ENCODE peak calls at places on chromosomes 7 and 10, in six cellular contexts. R is neuronal stem cell, K is mesenchymal stem cell, V is IMR-90, I is H1, U is trophoblast cell. E is an unnamed sample.

GRCh38 chr7:40843338-40844026 is 708.7 kb downstream of the SUGCT start:
- DNase-seq in R (no peak), K (peak; percentile 7), V (peak; percentile 45), I (no peak), U (peak; percentile 84), E (no peak)

GRCh38 chr7:93055543-93056107 is 62.2 kb downstream of the SAMD9 start:
- DNase-seq in R (no peak), K (peak; percentile 58), V (peak; percentile 62), I (no peak), U (peak; percentile 64), E (peak; percentile 40)

GRCh38 chr7:83648464-83649241 is at the start of gene SEMA3E:
- DNase-seq in R (peak; percentile 33), K (peak; percentile 83), V (peak; percentile 35), I (no peak), U (peak; percentile 51), E (peak; percentile 96)

GRCh38 chr10:18334116-18334867 is 194.1 kb downstream of the CACNB2 start:
- DNase-seq in R (no peak), K (no peak), V (peak; percentile 18), I (no peak), U (no peak), E (no peak)

GRCh38 chr10:86779267-86780017 is 23.0 kb downstream of the BMPR1A start:
- DNase-seq in R (no peak), K (peak; percentile 69), V (peak; percentile 67), I (no peak), U (peak; percentile 11), E (no peak)

GRCh38 chr7:1065263-1066260 is 21.2 kb downstream of the GPR146 start:
- DNase-seq in R (no peak), K (peak; percentile 68), V (peak; percentile 58), I (peak; percentile 49), U (peak; percentile 93), E (peak; percentile 82)

GRCh38 chr10:73812662-73813061 is 1.3 kb upstream of the NDST2 start:
- DNase-seq in R (no peak), K (no peak), V (no peak), I (no peak), U (peak; percentile 30), E (peak; percentile 59)

GRCh38 chr10:4283841-4284610 is 499.0 kb upstream of the KLF6 start:
- DNase-seq in R (no peak), K (peak; percentile 90), V (peak; percentile 82), I (no peak), U (no peak), E (no peak)

GRCh38 chr10:61301560-61301959 is 151.6 kb downstream of the TMEM26 start:
- DNase-seq in R (no peak), K (no peak), V (peak; percentile 26), I (no peak), U (no peak), E (no peak)

GRCh38 chr7:19963695-19964094 is 190.3 kb upstream of the TMEM196 start:
- DNase-seq in R (no peak), K (no peak), V (no peak), I (no peak), U (no peak), E (no peak)

GRCh38 chr10:11345224-11346054 is 266.0 kb downstream of the USP6NL start:
- DNase-seq in R (no peak), K (peak; percentile 4), V (no peak), I (peak; percentile 51), U (peak; percentile 64), E (peak; percentile 96)

GRCh38 chr10:34420795-34421194 is 394.3 kb downstream of the PARD3 start:
- DNase-seq in R (no peak), K (no peak), V (no peak), I (no peak), U (no peak), E (no peak)

GRCh38 chr10:74919671-74920070 is 93.3 kb downstream of the KAT6B start:
- DNase-seq in R (no peak), K (no peak), V (no peak), I (no peak), U (no peak), E (no peak)

GRCh38 chr10:132562177-132562915 is 24.8 kb downstream of the INPP5A start:
- DNase-seq in R (no peak), K (no peak), V (no peak), I (no peak), U (no peak), E (no peak)

GRCh38 chr7:129801882-129802281 is 150.9 kb downstream of the UBE2H start:
- DNase-seq in R (no peak), K (no peak), V (no peak), I (no peak), U (no peak), E (peak; percentile 43)

GRCh38 chr7:31134246-31135188 is 82.4 kb downstream of the ADCYAP1R1 start:
- DNase-seq in R (peak; percentile 82), K (peak; percentile 68), V (peak; percentile 54), I (peak; percentile 56), U (peak; percentile 95), E (peak; percentile 91)

GRCh38 chr7:151246161-151247015 is 2.1 kb downstream of the SMARCD3 start:
- DNase-seq in R (no peak), K (peak; percentile 11), V (no peak), I (no peak), U (no peak), E (no peak)

GRCh38 chr10:91104185-91105041 is 116.0 kb upstream of the PCGF5 start:
- DNase-seq in R (no peak), K (no peak), V (no peak), I (no peak), U (no peak), E (no peak)

GRCh38 chr10:132120200-132120599 is 54.5 kb downstream of the JAKMIP3 start:
- DNase-seq in R (no peak), K (no peak), V (no peak), I (no peak), U (no peak), E (no peak)

GRCh38 chr7:35019801-35020200 is 17.5 kb downstream of the DPY19L1 start:
- DNase-seq in R (no peak), K (no peak), V (no peak), I (no peak), U (no peak), E (peak; percentile 56)

GRCh38 chr7:35021445-35021844 is 15.8 kb downstream of the DPY19L1 start:
- DNase-seq in R (no peak), K (peak; percentile 18), V (peak; percentile 39), I (no peak), U (no peak), E (no peak)

GRCh38 chr7:35024298-35024697 is 13.0 kb downstream of the DPY19L1 start:
- DNase-seq in R (no peak), K (no peak), V (no peak), I (no peak), U (no peak), E (no peak)

GRCh38 chr7:35025391-35025870 is 11.9 kb downstream of the DPY19L1 start:
- DNase-seq in R (no peak), K (no peak), V (no peak), I (no peak), U (no peak), E (no peak)

GRCh38 chr7:35022725-35023124 is 14.6 kb downstream of the DPY19L1 start:
- DNase-seq in R (no peak), K (no peak), V (no peak), I (no peak), U (no peak), E (no peak)
- H3K27ac ChIP-seq in R (no peak overlapping the region), K (no peak overlapping the region), V (no peak overlapping the region), I (peak overlapping the region; percentile 28), U (no peak overlapping the region), E (no peak overlapping the region)

GRCh38 chr7:81036871-81037270 is 118.0 kb upstream of the SEMA3C start:
- DNase-seq in R (no peak), K (no peak), V (no peak), I (no peak), U (peak; percentile 82), E (no peak)
- H3K36me3 ChIP-seq in R (no peaks in the 10 kb centered on the region), K (no peaks in the 10 kb centered on the region), V (no peaks in the 10 kb centered on the region), I (no peaks in the 10 kb centered on the region), U (no peaks in the 10 kb centered on the region), E (no peaks in the 10 kb centered on the region)

GRCh38 chr7:51081270-51081890 is 235.2 kb downstream of the COBL start:
- DNase-seq in R (no peak), K (no peak), V (no peak), I (no peak), U (no peak), E (no peak)
- H2AK5ac ChIP-seq in R (peak overlapping the region; percentile 84), K (no peak overlapping the region), V (no peak overlapping the region), I (peak overlapping the region; percentile 92), U (no peak overlapping the region), E (peak overlapping the region; percentile 34)

GRCh38 chr10:57098146-57098545 is 737.1 kb upstream of the ZWINT start:
- DNase-seq in R (no peak), K (no peak), V (no peak), I (no peak), U (no peak), E (no peak)
- H3K27ac ChIP-seq in R (no peak overlapping the region), K (no peak overlapping the region), V (no peak overlapping the region), I (no peak overlapping the region), U (no peak overlapping the region), E (no peak overlapping the region)

GRCh38 chr10:32048282-32048681 is 7.9 kb downstream of the KIF5B start:
- DNase-seq in R (no peak), K (no peak), V (no peak), I (no peak), U (no peak), E (no peak)
- H3K36me3 ChIP-seq in R (peaks cover 78% of the 10 kb centered on the region), K (peaks cover 4% of the 10 kb centered on the region), V (peaks cover 20% of the 10 kb centered on the region), I (peaks cover 45% of the 10 kb centered on the region), U (peaks cover 15% of the 10 kb centered on the region), E (peaks cover 5% of the 10 kb centered on the region)

GRCh38 chr7:99947608-99948007 is 18.2 kb upstream of the GJC3 start:
- DNase-seq in R (no peak), K (no peak), V (no peak), I (no peak), U (peak; percentile 15), E (no peak)
- H2AK5ac ChIP-seq in R (no peak overlapping the region), K (no peak overlapping the region), V (no peak overlapping the region), I (no peak overlapping the region), U (no peak overlapping the region), E (no peak overlapping the region)

DNA sequence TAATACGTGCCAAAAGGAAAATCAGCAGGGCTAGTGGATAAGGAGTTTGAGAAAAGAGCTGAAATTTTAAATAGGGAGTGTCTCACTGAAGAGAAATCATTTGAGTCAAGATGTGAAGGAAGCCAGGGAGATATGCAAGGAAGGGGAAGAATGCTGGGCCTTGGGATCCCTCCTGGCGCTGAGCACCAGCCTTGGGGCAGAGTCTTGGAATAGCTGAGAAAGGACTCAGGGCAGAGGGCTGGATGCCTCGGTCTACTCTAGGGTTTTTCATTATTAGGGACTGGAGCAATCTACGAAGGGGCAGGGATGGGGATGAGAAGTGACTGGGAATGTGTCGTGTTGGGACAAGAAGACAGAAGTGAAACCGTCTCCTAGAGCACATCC is 484 bp downstream of the ZWINT start:
- DNase-seq in R (no peak), K (no peak), V (no peak), I (no peak), U (peak; percentile 88), E (peak; percentile 38)
- H3K27ac ChIP-seq in R (no peak overlapping the region), K (no peak overlapping the region), V (peak overlapping the region; percentile 54), I (peak overlapping the region; percentile 91), U (no peak overlapping the region), E (no peak overlapping the region)

DNA sequence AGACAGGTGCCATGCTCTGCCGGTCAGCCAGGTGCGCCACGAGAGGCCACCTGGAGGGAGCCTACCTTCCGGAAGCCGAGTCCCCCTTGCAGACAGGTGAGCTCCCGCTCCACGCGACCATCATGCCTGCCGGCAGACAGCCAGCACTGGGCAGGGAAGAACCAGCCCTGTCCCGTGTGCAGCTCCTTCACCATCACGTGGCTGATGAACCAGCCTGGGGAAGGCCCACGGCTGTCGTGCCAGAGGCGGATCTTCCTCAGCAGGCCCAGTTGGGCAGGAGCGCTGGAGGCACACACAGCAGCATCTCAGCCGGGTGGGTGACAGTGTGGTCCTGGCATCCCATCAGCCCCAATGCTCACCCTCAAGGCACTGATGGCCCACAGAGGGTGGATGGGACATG is 108.9 kb downstream of the PKD1L1 start:
- DNase-seq in R (no peak), K (no peak), V (no peak), I (no peak), U (no peak), E (no peak)
- H3K36me3 ChIP-seq in R (no peaks in the 10 kb centered on the region), K (no peaks in the 10 kb centered on the region), V (no peaks in the 10 kb centered on the region), I (no peaks in the 10 kb centered on the region), U (no peaks in the 10 kb centered on the region), E (no peaks in the 10 kb centered on the region)